ENCODE peak calls at places on chromosomes 2 and 18, in four cellular contexts. Q is HCT116, C is left lung, P is AG10803. A is an unnamed sample.

GRCh38 chr18:72233106-72233505 is 311.0 kb downstream of the CBLN2 start:
- DNase-seq in Q (no peak), C (no peak), P (no peak), A (no peak)

GRCh38 chr2:83282851-83283250 is 1176.2 kb downstream of the SUCLG1 start:
- DNase-seq in Q (no peak), C (no peak), P (no peak), A (no peak)

GRCh38 chr2:72824224-72824842 is 1.5 kb downstream of the EXOC6B start:
- DNase-seq in Q (peak; percentile 47), C (no peak), P (peak; percentile 66), A (peak; percentile 64)

GRCh38 chr2:10495988-10496313 is 47.8 kb upstream of the ODC1 start:
- DNase-seq in Q (no peak), C (no peak), P (no peak), A (no peak)

GRCh38 chr2:96408631-96409542 is 73.3 kb downstream of the NCAPH start:
- DNase-seq in Q (no peak), C (no peak), P (no peak), A (no peak)

GRCh38 chr2:142687075-142687474 is 190.4 kb upstream of the KYNU start:
- DNase-seq in Q (no peak), C (no peak), P (no peak), A (no peak)

GRCh38 chr2:5482929-5483331 is 209.3 kb upstream of the SOX11 start:
- DNase-seq in Q (no peak), C (no peak), P (no peak), A (no peak)

GRCh38 chr18:5746844-5747243 is 148.5 kb downstream of the TMEM200C start:
- DNase-seq in Q (no peak), C (no peak), P (no peak), A (no peak)

GRCh38 chr2:239947361-239948045 is 77.6 kb downstream of the NDUFA10 start:
- DNase-seq in Q (no peak), C (peak; percentile 72), P (no peak), A (no peak)

GRCh38 chr2:20880221-20880771 is 57.4 kb upstream of the LDAH start:
- DNase-seq in Q (no peak), C (no peak), P (no peak), A (no peak)

GRCh38 chr18:2997846-2998599 is 14.9 kb downstream of the LPIN2 start:
- DNase-seq in Q (no peak), C (no peak), P (no peak), A (no peak)

GRCh38 chr2:71190959-71191943 is 35.7 kb downstream of the PAIP2B start:
- DNase-seq in Q (peak; percentile 3), C (no peak), P (peak; percentile 40), A (peak; percentile 47)

GRCh38 chr2:43082111-43082877 is 144.1 kb downstream of the ZFP36L2 start:
- DNase-seq in Q (no peak), C (peak; percentile 70), P (peak; percentile 94), A (peak; percentile 89)

GRCh38 chr2:40451926-40452605 is at the start of gene SLC8A1:
- DNase-seq in Q (no peak), C (peak; percentile 91), P (peak; percentile 48), A (peak; percentile 76)

GRCh38 chr2:85843543-85843942 is 45.2 kb downstream of the ST3GAL5 start:
- DNase-seq in Q (no peak), C (no peak), P (no peak), A (peak; percentile 28)

GRCh38 chr18:62850619-62851306 is 135.4 kb downstream of the PHLPP1 start:
- DNase-seq in Q (no peak), C (no peak), P (peak; percentile 9), A (no peak)

GRCh38 chr2:73112026-73112912 is 479 bp downstream of the RAB11FIP5 start:
- DNase-seq in Q (peak; percentile 12), C (peak; percentile 84), P (peak; percentile 53), A (peak; percentile 75)

GRCh38 chr2:221571391-221572179 is 519 bp downstream of the EPHA4 start:
- DNase-seq in Q (no peak), C (peak; percentile 83), P (peak; percentile 32), A (peak; percentile 24)

GRCh38 chr2:61889212-61889956 is 928 bp upstream of the CCT4 start:
- DNase-seq in Q (no peak), C (no peak), P (no peak), A (no peak)

GRCh38 chr2:104473568-104473967 is 380.3 kb upstream of the POU3F3 start:
- DNase-seq in Q (no peak), C (no peak), P (no peak), A (no peak)

GRCh38 chr18:74525741-74526140 is 8.6 kb upstream of the CNDP1 start:
- DNase-seq in Q (no peak), C (no peak), P (no peak), A (no peak)

GRCh38 chr2:207012461-207012860 is 73.1 kb downstream of the CPO start:
- DNase-seq in Q (no peak), C (no peak), P (no peak), A (peak; percentile 36)

GRCh38 chr2:64863097-64863820 is 125.9 kb upstream of the SLC1A4 start:
- DNase-seq in Q (no peak), C (peak; percentile 1), P (no peak), A (no peak)

GRCh38 chr2:228768818-228769217 is 502.3 kb downstream of the PID1 start:
- DNase-seq in Q (no peak), C (no peak), P (peak; percentile 84), A (peak; percentile 88)

GRCh38 chr2:159399716-159400525 is 113.4 kb upstream of the WDSUB1 start:
- DNase-seq in Q (no peak), C (no peak), P (peak; percentile 5), A (peak; percentile 56)

GRCh38 chr18:61334491-61334850 is 1.2 kb downstream of the CDH20 start:
- DNase-seq in Q (no peak), C (peak; percentile 10), P (no peak), A (peak; percentile 33)

GRCh38 chr18:8767356-8767755 is 62.0 kb downstream of the MTCL1 start:
- DNase-seq in Q (no peak), C (no peak), P (no peak), A (no peak)

GRCh38 chr2:26685943-26686839 is 6.3 kb upstream of the KCNK3 start:
- DNase-seq in Q (no peak), C (peak; percentile 49), P (no peak), A (no peak)

GRCh38 chr2:13141315-13141714 is 424.6 kb downstream of the TRIB2 start:
- DNase-seq in Q (no peak), C (no peak), P (no peak), A (no peak)

GRCh38 chr2:188897096-188897495 is 77.1 kb upstream of the COL3A1 start:
- DNase-seq in Q (no peak), C (no peak), P (peak; percentile 87), A (peak; percentile 46)

GRCh38 chr2:66581461-66582363 is 146.8 kb downstream of the MEIS1 start:
- DNase-seq in Q (no peak), C (peak; percentile 74), P (peak; percentile 21), A (no peak)

GRCh38 chr18:38362286-38362792 is 796.7 kb upstream of the CELF4 start:
- DNase-seq in Q (no peak), C (no peak), P (no peak), A (no peak)

GRCh38 chr2:4628931-4629565 is 925.7 kb downstream of the DCDC2C start:
- DNase-seq in Q (no peak), C (no peak), P (no peak), A (no peak)

GRCh38 chr2:185318271-185318724 is 420.3 kb upstream of the FSIP2 start:
- DNase-seq in Q (no peak), C (no peak), P (no peak), A (no peak)

GRCh38 chr2:165114345-165114943 is 89.4 kb downstream of the SCN3A start:
- DNase-seq in Q (no peak), C (no peak), P (no peak), A (peak; percentile 35)

GRCh38 chr2:12033494-12033893 is 287.1 kb downstream of the LPIN1 start:
- DNase-seq in Q (no peak), C (no peak), P (no peak), A (no peak)

GRCh38 chr2:12032975-12033374 is 286.5 kb downstream of the LPIN1 start:
- DNase-seq in Q (no peak), C (no peak), P (peak; percentile 37), A (no peak)

GRCh38 chr2:12034303-12034861 is 287.9 kb downstream of the LPIN1 start:
- DNase-seq in Q (no peak), C (no peak), P (no peak), A (no peak)

GRCh38 chr2:12031871-12032270 is 285.4 kb downstream of the LPIN1 start:
- DNase-seq in Q (no peak), C (no peak), P (no peak), A (no peak)

DNA sequence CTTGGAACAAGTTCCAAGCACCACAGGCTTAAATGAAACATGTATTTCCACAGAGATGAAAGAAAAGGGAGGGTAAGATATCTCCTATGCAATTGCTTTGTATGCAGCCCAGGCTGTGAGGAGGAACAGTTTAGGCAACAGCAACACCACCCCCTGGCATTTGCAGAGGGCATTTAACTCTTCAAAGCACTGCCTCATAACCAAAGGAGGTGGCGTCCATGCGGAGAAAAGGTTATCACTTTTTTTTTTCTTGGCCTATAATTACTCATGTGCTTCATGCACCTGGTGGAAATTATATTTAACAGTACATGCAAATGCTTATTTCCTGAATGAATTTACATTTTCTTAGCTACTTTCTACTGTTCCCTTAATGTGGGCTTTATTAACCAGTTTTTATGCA is 286.0 kb downstream of the LPIN1 start:
- DNase-seq in Q (no peak), C (no peak), P (no peak), A (no peak)
- TF ChIP-seq CTCF in Q (no peak), C (no peak), P (no peak), A (no peak)

DNA sequence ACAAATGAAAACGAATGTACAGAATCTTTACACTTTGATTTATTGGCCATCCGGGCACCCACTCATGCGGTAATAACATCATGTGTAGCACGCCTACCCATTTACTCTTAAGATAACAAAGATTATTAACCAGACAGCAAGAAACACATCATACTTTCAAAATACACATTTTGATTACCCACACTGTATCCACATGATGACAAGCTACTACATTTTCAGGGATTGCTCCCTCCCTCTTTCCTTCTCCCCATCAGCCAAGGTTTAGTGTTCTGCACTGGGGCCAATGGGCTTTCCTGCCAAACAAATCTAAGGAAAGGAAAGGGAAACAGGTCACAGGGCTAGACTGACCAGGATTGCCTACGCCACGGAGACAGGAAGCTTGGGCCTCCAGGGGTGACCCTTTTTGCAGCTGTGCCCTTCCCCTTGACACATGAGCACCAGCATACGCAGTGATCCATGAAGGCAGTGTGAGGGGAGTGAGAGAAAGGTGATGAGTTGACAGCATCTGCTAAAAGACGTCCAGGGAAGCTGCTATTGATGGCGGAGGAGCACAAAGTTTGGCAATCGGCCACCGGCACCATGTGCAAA is 76.5 kb downstream of the ZNF521 start:
- DNase-seq in Q (no peak), C (no peak), P (no peak), A (no peak)
- H3K4me3 ChIP-seq in Q (no peak overlapping the region), C (no peak overlapping the region), P (no peak overlapping the region), A (no peak overlapping the region)

GRCh38 chr2:9033385-9034175 is 30.1 kb upstream of the MBOAT2 start:
- DNase-seq in Q (no peak), C (no peak), P (peak; percentile 22), A (peak; percentile 50)
- TF ChIP-seq CTCF in Q (no peak), C (no peak), P (no peak), A (no peak)

GRCh38 chr2:124323321-124323720 is 298.2 kb downstream of the CNTNAP5 start:
- DNase-seq in Q (no peak), C (no peak), P (no peak), A (no peak)
- H3K4me3 ChIP-seq in Q (no peak overlapping the region), C (no peak overlapping the region), P (no peak overlapping the region), A (no peak overlapping the region)

DNA sequence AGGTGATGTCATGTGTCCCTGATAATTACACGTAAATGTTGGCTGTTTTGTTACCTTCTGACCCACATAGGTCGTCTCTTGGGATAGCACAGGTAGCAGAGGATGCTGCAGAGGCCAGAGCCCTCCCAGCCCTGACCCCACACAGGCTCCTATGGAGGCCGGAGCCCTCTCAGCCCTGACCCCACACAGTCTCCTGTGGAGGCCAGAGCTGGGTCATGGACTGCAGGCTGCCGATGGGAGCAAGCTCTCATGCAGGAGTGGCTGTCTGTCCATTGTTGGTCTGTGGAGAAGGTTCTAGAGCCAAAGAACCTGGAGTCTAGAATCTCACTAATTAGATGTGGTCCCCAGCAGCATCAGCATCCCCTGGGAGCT is 155.5 kb downstream of the LDLRAD4 start:
- DNase-seq in Q (no peak), C (no peak), P (no peak), A (no peak)
- TF ChIP-seq CTCF in Q (no peak), C (no peak), P (no peak), A (no peak)

A was measured in foreskin fibroblast.